ENCODE peak calls at places on chromosome 2, in seven cellular contexts. Q, G, M, S, L, Z and H are unnamed samples.

GRCh38 chr2:178395295-178395694 is 55.7 kb downstream of the PRKRA start:
- DNase-seq in Q (no peak), G (no peak), M (no peak), S (no peak), L (no peak), Z (no peak), H (no peak)

GRCh38 chr2:55618025-55618648 is 715 bp upstream of the PPP4R3B start:
- DNase-seq in Q (no peak), G (no peak), M (no peak), S (peak; percentile 25), L (no peak), Z (no peak), H (no peak)

GRCh38 chr2:46748121-46748520 is 167.5 kb downstream of the MCFD2 start:
- DNase-seq in Q (no peak), G (no peak), M (no peak), S (no peak), L (no peak), Z (no peak), H (no peak)

GRCh38 chr2:158922610-158923009 is 45.8 kb upstream of the TANC1 start:
- DNase-seq in Q (no peak), G (no peak), M (no peak), S (peak; percentile 21), L (no peak), Z (no peak), H (no peak)

GRCh38 chr2:96359866-96360265 is 24.3 kb downstream of the NCAPH start:
- DNase-seq in Q (no peak), G (no peak), M (no peak), S (peak; percentile 70), L (no peak), Z (no peak), H (no peak)

GRCh38 chr2:205769879-205770278 is 87.6 kb downstream of the NRP2 start:
- DNase-seq in Q (no peak), G (no peak), M (no peak), S (no peak), L (no peak), Z (no peak), H (no peak)

GRCh38 chr2:68710336-68710735 is 24.3 kb upstream of the ARHGAP25 start:
- DNase-seq in Q (no peak), G (no peak), M (no peak), S (no peak), L (no peak), Z (no peak), H (no peak)

GRCh38 chr2:235002198-235003095 is 50.6 kb downstream of the SH3BP4 start:
- DNase-seq in Q (no peak), G (no peak), M (no peak), S (peak; percentile 69), L (no peak), Z (no peak), H (no peak)

GRCh38 chr2:203579730-203580129 is 44.6 kb upstream of the RAPH1 start:
- DNase-seq in Q (no peak), G (no peak), M (no peak), S (no peak), L (no peak), Z (no peak), H (no peak)

GRCh38 chr2:217919204-217919603 is 83.6 kb downstream of the TNS1 start:
- DNase-seq in Q (no peak), G (no peak), M (no peak), S (no peak), L (no peak), Z (no peak), H (no peak)

GRCh38 chr2:239930871-239931771 is 94.0 kb downstream of the NDUFA10 start:
- DNase-seq in Q (peak; percentile 69), G (no peak), M (no peak), S (no peak), L (no peak), Z (peak; percentile 25), H (no peak)

GRCh38 chr2:128493880-128494279 is 175.2 kb upstream of the HS6ST1 start:
- DNase-seq in Q (no peak), G (no peak), M (no peak), S (no peak), L (no peak), Z (no peak), H (no peak)

GRCh38 chr2:7180641-7181370 is 263.6 kb downstream of the RNF144A start:
- DNase-seq in Q (no peak), G (no peak), M (peak; percentile 18), S (peak; percentile 11), L (no peak), Z (no peak), H (no peak)

GRCh38 chr2:62857139-62857931 is 151.8 kb downstream of the EHBP1 start:
- DNase-seq in Q (no peak), G (no peak), M (no peak), S (no peak), L (no peak), Z (no peak), H (no peak)

DNA sequence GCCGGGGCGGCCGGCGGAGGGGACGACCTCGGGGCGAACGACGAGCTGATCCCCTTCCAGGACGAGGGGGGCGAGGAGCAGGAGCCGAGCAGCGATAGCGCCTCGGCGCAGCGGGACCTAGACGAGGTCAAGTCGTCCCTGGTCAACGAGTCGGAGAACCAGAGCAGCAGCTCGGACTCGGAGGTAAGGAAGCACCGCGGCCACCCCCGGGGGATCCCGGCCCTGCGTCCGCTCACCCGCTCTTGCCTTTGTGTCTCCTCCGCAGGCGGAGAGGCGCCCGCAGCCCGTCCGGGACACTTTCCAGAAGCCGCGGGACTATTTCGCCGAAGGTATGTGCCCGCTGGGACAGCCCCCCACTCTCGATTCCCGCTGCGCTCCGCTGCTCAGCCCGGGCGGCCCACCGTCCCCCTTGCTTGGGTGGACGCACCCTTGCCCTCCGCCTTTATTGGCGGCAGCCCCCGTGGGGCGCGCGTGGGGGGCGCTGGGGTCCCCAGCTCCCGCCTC is 611 bp downstream of the TCF7L1 start:
- DNase-seq in Q (peak; percentile 79), G (no peak), M (peak; percentile 27), S (peak; percentile 64), L (peak; percentile 16), Z (peak; percentile 73), H (peak; percentile 21)
- H3K4me3 ChIP-seq in Q (peak overlapping the region; percentile 44), G (no peak overlapping the region), M (peak overlapping the region; percentile 93), S (peak overlapping the region; percentile 57), L (peak overlapping the region; percentile 60), Z (peak overlapping the region; percentile 48), H (peak overlapping the region; percentile 26)

DNA sequence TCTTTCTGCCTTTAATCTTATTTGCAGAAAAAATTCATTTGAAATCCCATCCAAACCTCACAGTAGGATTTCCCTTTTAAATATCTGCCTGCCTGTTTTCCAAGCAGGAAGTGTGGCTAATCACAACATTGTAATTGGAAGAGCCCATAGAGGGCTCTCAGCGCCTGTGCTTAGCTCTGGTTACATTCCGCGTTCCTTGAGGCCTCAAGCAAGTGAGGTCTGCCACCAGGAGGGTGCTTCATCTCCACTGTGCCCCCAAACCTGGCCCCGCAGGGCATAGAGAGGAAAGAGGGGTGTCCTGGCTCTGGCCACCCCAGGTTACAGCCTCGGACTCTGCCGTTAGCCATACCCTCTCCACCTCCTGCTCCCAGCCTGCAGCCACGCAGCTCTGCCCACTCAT is 214.8 kb downstream of the SP3 start:
- DNase-seq in Q (no peak), G (no peak), M (no peak), S (peak; percentile 65), L (no peak), Z (no peak), H (no peak)
- TF ChIP-seq CTCF in Q (no peak), G (no peak), M (no peak), S (peak; percentile 30), L (no peak), Z (no peak), H (no peak)

DNA sequence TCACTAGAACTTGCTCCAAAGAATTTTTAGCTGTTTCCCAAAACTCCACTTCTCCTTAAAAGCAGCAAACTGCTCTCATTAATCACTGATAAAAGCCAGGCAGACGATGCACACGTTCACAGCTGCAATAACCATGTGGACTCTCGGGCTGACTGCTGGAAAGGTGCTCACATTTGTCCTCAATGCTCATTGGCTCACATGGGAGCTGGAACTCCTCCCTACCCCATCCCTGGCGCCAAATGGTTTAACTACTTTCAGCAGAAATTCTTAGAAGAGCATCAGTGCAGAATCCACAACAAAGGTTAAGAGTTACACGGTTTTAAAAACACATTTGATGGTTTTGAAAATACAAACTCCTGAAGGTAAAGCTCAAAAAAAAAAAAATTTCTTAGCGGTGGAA is 117.1 kb downstream of the NOL10 start:
- DNase-seq in Q (no peak), G (no peak), M (no peak), S (no peak), L (no peak), Z (no peak), H (no peak)
- H3K36me3 ChIP-seq in Q (peaks cover 43% of the 10 kb centered on the region), G (peaks cover 11% of the 10 kb centered on the region), M (peaks cover 6% of the 10 kb centered on the region), S (peaks cover 24% of the 10 kb centered on the region), L (peaks cover 33% of the 10 kb centered on the region), Z (peaks cover 4% of the 10 kb centered on the region), H (peaks cover 24% of the 10 kb centered on the region)

DNA sequence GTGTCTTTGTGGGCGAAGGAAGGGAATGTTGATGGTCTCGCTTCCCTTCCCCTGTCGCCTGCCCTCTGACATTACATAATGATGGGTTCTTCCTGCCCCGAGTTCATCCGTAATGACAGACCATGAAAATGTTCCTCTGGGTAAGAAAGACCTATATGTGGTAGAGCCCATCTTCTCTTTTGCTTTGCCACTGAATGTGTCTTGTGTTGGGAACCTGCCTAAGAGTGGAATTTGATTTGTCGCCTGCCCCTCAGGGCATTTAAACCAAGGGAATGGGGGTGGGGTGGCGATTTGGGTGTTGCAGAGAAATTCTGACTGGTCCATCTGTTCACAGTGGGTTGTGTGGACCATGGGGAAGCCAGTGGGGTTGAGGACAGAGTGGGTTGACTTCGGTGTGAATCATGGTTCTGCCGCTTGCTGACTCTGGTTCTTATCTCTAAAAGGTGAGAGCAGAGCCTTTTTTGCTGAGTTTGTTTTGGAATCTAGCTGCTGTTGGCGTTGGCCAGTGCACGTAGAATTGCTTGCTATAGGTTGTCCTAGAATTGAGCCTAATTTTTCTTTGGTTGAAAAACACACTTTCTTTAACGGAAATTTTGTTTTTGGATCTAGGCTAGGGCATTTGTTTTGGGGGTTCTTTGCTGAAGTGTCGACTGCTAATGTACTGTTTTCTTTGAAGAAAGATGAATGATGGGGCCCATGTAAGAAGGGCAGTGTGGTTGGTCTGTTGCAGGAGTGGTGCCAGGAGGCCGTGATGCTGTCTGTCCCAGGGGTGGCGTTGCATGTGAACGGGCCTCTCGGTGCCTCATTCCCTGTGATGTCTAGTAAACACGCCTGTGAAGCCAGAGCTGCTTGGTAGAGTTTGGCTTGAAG is 1.3 kb downstream of the INPP4A start:
- DNase-seq in Q (no peak), G (no peak), M (no peak), S (no peak), L (no peak), Z (no peak), H (no peak)
- H3K4me3 ChIP-seq in Q (peak overlapping the region; percentile 67), G (peak overlapping the region; percentile 86), M (peak overlapping the region; percentile 89), S (peak overlapping the region; percentile 74), L (peak overlapping the region; percentile 83), Z (peak overlapping the region; percentile 61), H (peak overlapping the region; percentile 73)

GRCh38 chr2:212891580-212891979 is 259.8 kb downstream of the IKZF2 start:
- DNase-seq in Q (no peak), G (no peak), M (no peak), S (no peak), L (no peak), Z (no peak), H (no peak)

GRCh38 chr2:212897296-212897695 is 254.1 kb downstream of the IKZF2 start:
- DNase-seq in Q (no peak), G (no peak), M (no peak), S (no peak), L (no peak), Z (no peak), H (no peak)

GRCh38 chr2:212893216-212893615 is 258.2 kb downstream of the IKZF2 start:
- DNase-seq in Q (no peak), G (no peak), M (no peak), S (no peak), L (no peak), Z (no peak), H (no peak)

GRCh38 chr2:212894026-212894425 is 257.4 kb downstream of the IKZF2 start:
- DNase-seq in Q (no peak), G (no peak), M (no peak), S (no peak), L (no peak), Z (no peak), H (no peak)

GRCh38 chr2:212892193-212892592 is 259.2 kb downstream of the IKZF2 start:
- DNase-seq in Q (no peak), G (no peak), M (no peak), S (peak; percentile 75), L (no peak), Z (no peak), H (no peak)
- TF ChIP-seq CTCF in Q (no peak), G (peak; percentile 34), M (no peak), S (peak; percentile 55), L (no peak), Z (no peak), H (peak; percentile 42)